ENCODE peak calls at places on chromosomes 7 and 10, in nine cellular contexts. H, J, G, U, S, I, W, D and B are unnamed samples.

GRCh38 chr10:102580230-102580629 is 64.0 kb upstream of the TRIM8 start:
- DNase-seq in G (no peak), S (no peak), U (no peak), H (no peak), W (no peak), I (no peak), D (peak), J (no peak), B (no peak)

GRCh38 chr7:88111136-88111748 is 108.6 kb downstream of the SRI start:
- DNase-seq in U (peak), I (no peak), D (peak), S (no peak), W (no peak), G (no peak), H (no peak), J (no peak), B (peak)

GRCh38 chr10:58475322-58476277 is 37.1 kb upstream of the BICC1 start:
- DNase-seq in G (no peak), W (no peak), S (no peak), H (no peak), I (no peak), D (peak), J (no peak), U (no peak), B (no peak)

GRCh38 chr7:107564553-107565298 is 955 bp downstream of the DUS4L start:
- DNase-seq in U (peak), D (peak), H (no peak), S (no peak), J (no peak), G (no peak), I (no peak), W (no peak), B (no peak)

GRCh38 chr10:78045856-78046255 is 12.2 kb downstream of the RPS24 start:
- DNase-seq in S (no peak), J (no peak), G (no peak), H (no peak), D (no peak), I (no peak), U (no peak), W (no peak), B (no peak)

GRCh38 chr7:132464740-132465139 is 111.5 kb downstream of the PLXNA4 start:
- DNase-seq in W (no peak), G (no peak), D (no peak), I (peak), H (no peak), S (no peak), U (peak), J (no peak), B (no peak)

GRCh38 chr10:3333426-3333825 is 160.8 kb upstream of the PITRM1 start:
- DNase-seq in I (no peak), H (no peak), W (no peak), D (no peak), U (no peak), G (no peak), S (no peak), J (no peak), B (no peak)

GRCh38 chr10:774661-775244 is 85.3 kb upstream of the DIP2C start:
- DNase-seq in J (no peak), W (no peak), D (no peak), U (no peak), I (no peak), G (no peak), S (no peak), H (no peak), B (no peak)

GRCh38 chr7:70608229-70608628 is 523.7 kb upstream of the GALNT17 start:
- DNase-seq in G (no peak), U (no peak), S (no peak), D (no peak), W (no peak), J (no peak), I (no peak), H (no peak), B (no peak)

GRCh38 chr7:117780832-117781231 is 92.4 kb downstream of the CTTNBP2 start:
- DNase-seq in G (no peak), D (peak), J (no peak), W (no peak), S (no peak), H (no peak), U (no peak), I (no peak), B (no peak)

GRCh38 chr7:139738101-139738489 is 39.7 kb downstream of the HIPK2 start:
- DNase-seq in D (peak), G (no peak), W (no peak), H (no peak), J (no peak), I (no peak), U (no peak), S (no peak), B (no peak)

GRCh38 chr10:101939718-101940117 is 96.1 kb upstream of the KCNIP2 start:
- DNase-seq in I (no peak), D (no peak), J (no peak), W (no peak), U (no peak), S (no peak), G (no peak), H (no peak), B (no peak)

GRCh38 chr7:76300210-76300731 is 2.2 kb upstream of the HSPB1 start:
- DNase-seq in U (no peak), D (peak), G (no peak), H (no peak), I (no peak), J (no peak), W (peak), S (peak), B (no peak)

GRCh38 chr7:76301000-76301399 is 1.5 kb upstream of the HSPB1 start:
- DNase-seq in J (no peak), H (no peak), I (no peak), S (no peak), W (no peak), D (no peak), G (no peak), U (no peak), B (no peak)

GRCh38 chr7:76303829-76304505 is 1.5 kb downstream of the HSPB1 start:
- DNase-seq in I (no peak), G (no peak), D (peak), S (no peak), W (no peak), H (no peak), U (no peak), J (no peak), B (no peak)

GRCh38 chr7:76302299-76303056 is at the start of gene HSPB1:
- DNase-seq in G (peak), S (peak), H (peak), J (peak), W (peak), D (peak), I (peak), U (no peak), B (peak)

GRCh38 chr7:76303057-76303828 is 770 bp downstream of the HSPB1 start:
- DNase-seq in J (peak), S (peak), I (peak), H (peak), U (no peak), W (peak), D (peak), G (peak), B (peak)
- TF ChIP-seq POLR2A in J (peak), S (peak), I (peak), H (no peak), U (peak), W (no peak), D (no peak), G (peak), B (no peak)

GRCh38 chr7:123640583-123640982 is 15.1 kb upstream of the LMOD2 start:
- DNase-seq in J (no peak), W (no peak), U (no peak), G (no peak), H (no peak), S (no peak), D (no peak), I (no peak), B (no peak)

GRCh38 chr7:123647106-123647730 is 8.4 kb upstream of the LMOD2 start:
- DNase-seq in H (no peak), J (no peak), G (no peak), S (no peak), W (no peak), I (no peak), D (no peak), U (no peak), B (no peak)

GRCh38 chr7:123641901-123642300 is 13.8 kb upstream of the LMOD2 start:
- DNase-seq in W (no peak), U (no peak), G (no peak), H (no peak), J (no peak), S (no peak), I (no peak), D (no peak), B (no peak)

GRCh38 chr7:123645516-123645915 is 10.2 kb upstream of the LMOD2 start:
- DNase-seq in J (no peak), S (no peak), U (no peak), D (no peak), I (no peak), H (no peak), W (no peak), G (peak), B (no peak)

DNA sequence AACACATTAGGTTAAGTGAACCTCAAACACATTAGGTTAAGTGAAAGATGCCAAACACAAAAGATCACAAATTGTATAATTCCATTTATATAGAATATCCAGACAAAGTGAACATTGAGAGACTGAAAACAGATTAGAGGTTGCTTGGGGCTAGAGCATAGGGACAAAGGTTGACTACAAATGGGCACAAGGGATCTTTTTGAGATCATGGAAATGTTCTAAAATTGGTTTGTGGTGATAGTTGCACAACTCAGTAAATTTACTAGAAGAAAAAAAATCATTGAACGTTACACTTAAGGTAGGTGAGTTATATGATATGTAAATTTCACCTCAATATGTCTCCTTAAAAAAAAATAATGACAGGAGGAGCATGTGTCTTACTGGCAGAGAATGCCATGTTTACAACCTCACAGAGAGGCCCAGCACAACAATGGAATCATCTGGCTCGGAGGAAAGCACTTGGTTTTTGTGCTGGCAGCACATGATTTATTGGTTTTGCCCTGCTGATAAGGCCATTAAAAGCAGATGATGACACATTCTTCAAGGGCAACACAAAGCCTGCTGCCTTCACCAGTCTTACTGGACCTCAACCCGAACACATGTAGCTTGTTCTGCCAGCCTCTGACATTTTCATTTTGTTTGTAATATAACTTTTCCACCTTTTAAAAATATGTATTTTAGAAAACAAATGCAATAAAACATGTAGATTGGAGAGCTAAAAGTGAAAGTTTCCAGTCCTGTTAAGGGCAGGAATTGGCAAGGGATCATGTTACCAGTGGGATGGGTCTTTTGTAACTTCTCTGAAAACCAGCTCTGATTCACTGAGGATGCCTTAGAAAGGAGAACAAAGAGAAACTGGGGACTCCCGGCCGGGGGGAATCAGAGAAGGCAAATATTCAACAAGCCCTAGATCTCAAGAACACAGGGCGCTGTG is 11.9 kb upstream of the LMOD2 start:
- DNase-seq in U (peak), S (peak), D (peak), J (no peak), W (no peak), H (no peak), I (no peak), G (no peak), B (no peak)
- TF ChIP-seq POLR2A in U (no peak), S (no peak), D (no peak), J (no peak), W (no peak), H (no peak), I (no peak), G (no peak), B (no peak)

DNA sequence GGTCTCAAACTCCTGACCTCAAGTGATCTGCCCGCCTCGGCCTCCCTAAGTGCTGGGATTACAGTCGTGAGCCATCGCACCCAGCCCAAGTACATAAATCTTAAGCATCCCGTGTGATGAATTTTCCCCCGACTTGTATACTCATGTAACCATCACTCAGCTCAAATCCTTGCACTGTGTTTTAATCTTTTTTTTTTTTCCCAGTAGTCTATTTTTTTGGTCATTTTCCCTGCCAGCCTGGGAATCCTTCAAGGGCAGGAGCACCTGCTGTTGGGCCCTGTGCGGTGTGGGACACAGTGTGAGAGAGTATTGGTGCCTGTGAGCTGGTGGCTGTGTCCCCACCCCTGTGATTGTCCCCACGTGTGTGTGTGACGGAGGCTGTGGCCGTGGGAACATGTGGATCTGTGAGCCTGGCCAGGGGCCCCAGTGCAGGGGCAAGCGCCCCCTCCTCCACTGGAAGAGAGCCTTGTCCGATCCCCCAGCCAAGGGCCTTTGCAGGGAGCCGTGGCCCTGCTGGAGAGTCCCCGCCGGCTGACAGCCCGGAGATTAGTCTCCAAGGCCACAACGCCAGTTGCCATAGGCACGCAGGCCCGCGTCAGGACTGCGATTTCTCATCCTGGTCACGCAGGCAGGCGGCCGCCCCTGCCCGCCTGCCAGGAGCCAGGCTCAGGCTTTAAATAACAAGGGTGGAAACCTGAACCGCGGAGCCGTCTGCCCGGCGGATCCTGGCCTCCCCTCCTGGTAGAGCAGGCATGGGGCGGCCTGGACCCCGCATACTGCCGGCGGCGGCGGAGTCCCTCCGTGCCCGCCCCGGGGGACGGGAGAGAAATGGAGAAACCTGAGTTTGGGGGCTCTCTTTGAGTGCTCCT is 26.5 kb downstream of the GTF2IRD1 start:
- DNase-seq in J (no peak), S (peak), G (peak), D (peak), I (peak), H (peak), U (peak), W (peak), B (no peak)
- TF ChIP-seq POLR2A in J (peak), S (peak), G (peak), D (peak), I (peak), H (peak), U (peak), W (peak), B (no peak)

GRCh38 chr10:75108684-75109458 is 2.6 kb upstream of the SAMD8 start:
- DNase-seq in S (peak), D (no peak), J (peak), U (peak), W (peak), G (no peak), I (no peak), H (peak), B (peak)

GRCh38 chr10:75110006-75110632 is 1.3 kb upstream of the SAMD8 start:
- DNase-seq in G (no peak), W (no peak), H (peak), S (no peak), U (no peak), J (peak), D (no peak), I (no peak), B (peak)

GRCh38 chr10:75109459-75109778 is 2.0 kb upstream of the SAMD8 start:
- DNase-seq in W (no peak), S (no peak), G (no peak), H (peak), U (no peak), D (no peak), I (no peak), J (no peak), B (no peak)

GRCh38 chr10:75111906-75112703 is 649 bp downstream of the SAMD8 start:
- DNase-seq in J (peak), S (peak), H (peak), I (peak), G (peak), D (peak), U (peak), W (peak), B (peak)

DNA sequence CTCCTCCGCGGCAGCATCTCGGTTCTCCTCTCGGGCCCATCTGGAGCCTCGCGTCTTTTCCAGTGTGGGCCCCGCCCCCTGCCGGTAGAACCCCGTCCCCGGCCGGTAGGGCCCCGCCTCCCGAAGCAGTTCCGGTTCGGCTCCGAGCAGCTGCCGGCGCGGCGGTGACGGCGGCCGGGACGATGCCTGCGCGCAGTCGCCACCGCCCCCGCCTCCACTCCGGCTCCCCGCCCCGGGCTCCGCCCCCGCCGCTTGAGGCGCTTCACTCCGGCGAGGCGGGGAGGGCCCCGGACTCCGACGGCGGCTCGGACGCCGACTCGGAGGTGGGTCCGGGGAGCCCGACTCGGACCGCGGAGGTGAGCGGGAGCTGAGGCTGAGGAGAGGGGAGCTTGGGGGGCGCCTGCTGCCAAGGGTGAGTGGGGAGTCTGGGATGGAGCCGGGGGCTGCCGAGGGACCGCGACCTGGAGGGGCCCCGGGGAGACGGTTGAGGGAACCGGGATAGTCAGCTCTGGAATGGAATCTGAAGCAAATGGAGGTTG is at the start of gene SAMD8:
- DNase-seq in G (peak), W (peak), H (no peak), S (peak), J (peak), D (peak), I (peak), U (no peak), B (peak)
- TF ChIP-seq POLR2A in G (peak), W (peak), H (peak), S (peak), J (peak), D (peak), I (peak), U (peak), B (peak)

GRCh38 chr7:154931906-154932305 is 71.0 kb downstream of the PAXIP1 start:
- DNase-seq in J (no peak), G (no peak), S (no peak), U (no peak), H (no peak), D (peak), I (no peak), W (no peak), B (no peak)

GRCh38 chr7:154929006-154929726 is 73.8 kb downstream of the PAXIP1 start:
- DNase-seq in I (no peak), G (peak), J (no peak), H (no peak), U (no peak), D (no peak), S (no peak), W (peak), B (peak)

GRCh38 chr7:154927624-154928125 is 75.2 kb downstream of the PAXIP1 start:
- DNase-seq in J (peak), H (peak), G (peak), D (peak), S (peak), U (no peak), I (peak), W (peak), B (peak)

DNA sequence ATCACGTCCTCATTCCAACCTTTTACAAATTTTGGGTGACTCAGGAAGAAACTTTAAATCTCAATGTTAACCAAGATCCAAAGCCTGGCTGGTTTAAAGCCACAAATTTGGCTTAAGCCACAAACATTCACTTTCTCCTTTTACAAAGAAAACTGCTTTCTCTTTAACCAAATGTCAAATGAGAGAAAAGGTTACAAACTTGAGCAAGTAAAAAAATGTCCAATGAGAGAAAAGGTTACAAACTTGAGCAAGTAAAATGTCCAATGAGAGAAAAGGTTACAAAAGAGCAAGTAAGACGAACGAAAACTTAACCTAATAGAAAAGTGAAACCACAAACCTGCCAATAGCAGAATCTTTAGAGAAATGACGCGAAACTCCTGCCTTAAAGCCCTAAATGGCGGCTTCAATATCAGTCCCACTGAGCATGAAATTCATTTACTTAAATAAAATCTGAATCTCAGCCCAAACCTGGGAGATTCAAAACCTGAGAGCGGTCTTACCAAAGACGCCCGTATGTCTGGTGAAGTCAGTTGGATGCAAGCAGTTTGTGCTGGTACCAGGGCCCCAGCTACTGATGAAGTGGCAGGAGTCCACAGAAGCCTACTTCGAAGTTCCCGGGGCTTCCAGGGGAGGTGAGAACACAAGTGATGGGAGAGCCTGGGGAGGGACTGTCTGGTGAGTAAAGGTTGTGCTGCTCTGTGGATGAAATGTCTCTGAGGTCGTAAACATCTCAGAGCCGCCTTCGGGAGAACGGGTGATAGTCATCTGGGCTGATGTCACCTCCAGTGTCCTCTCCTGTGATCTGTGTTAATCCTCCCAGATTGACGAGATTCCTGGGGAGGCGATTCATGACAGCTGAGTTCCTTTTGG is 74.6 kb downstream of the PAXIP1 start:
- DNase-seq in H (no peak), W (peak), S (peak), J (peak), I (no peak), D (peak), G (no peak), U (peak), B (peak)
- TF ChIP-seq POLR2A in H (no peak), W (peak), S (no peak), J (peak), I (no peak), D (no peak), G (no peak), U (no peak), B (peak)

DNA sequence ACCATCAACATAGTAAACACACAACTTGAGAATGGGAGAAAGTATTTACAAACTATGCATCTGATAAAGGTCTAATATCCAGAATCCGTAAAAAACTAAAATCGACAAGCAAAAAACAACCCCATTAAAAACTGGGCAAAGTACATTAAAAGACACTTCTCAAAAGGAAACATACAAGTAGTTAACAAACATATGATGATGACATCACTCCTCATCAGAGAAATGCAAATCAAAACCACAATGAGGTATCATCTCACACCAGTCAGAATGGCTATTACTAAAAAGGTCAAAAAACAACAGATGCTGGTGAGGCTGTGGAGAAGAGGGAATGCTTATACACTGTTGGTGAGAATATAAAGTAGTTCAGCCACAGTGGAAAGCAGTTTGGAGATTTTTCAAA is 125.1 kb downstream of the TFPI2 start:
- DNase-seq in S (no peak), G (no peak), H (no peak), I (no peak), J (no peak), W (no peak), U (no peak), D (no peak), B (no peak)
- TF ChIP-seq POLR2A in S (no peak), G (no peak), H (no peak), I (no peak), J (no peak), W (no peak), U (no peak), D (no peak), B (no peak)